ENCODE peak calls at places on chromosomes 3 and 15, in eight cellular contexts. A, F, R, U, G, O, Y and V are unnamed samples.

GRCh38 chr15:67093146-67093874 is 27.9 kb downstream of the SMAD3 start:
- DNase-seq in A (no peak), R (no peak), G (no peak), F (peak), U (no peak), O (no peak), Y (peak), V (no peak)

GRCh38 chr15:70875001-70875782 is 17.0 kb downstream of the THAP10 start:
- DNase-seq in A (no peak), U (no peak), O (no peak), F (no peak), R (no peak), G (no peak), Y (no peak), V (no peak)

GRCh38 chr3:140655678-140656077 is 22.2 kb upstream of the TRIM42 start:
- DNase-seq in Y (no peak), F (no peak), R (no peak), A (no peak), O (no peak), U (no peak), G (no peak), V (no peak)

GRCh38 chr3:112074616-112075497 is 11.3 kb upstream of the C3orf52 start:
- DNase-seq in F (peak), Y (no peak), A (no peak), R (no peak), O (no peak), G (no peak), U (no peak), V (peak)

GRCh38 chr15:68502398-68502901 is 70.5 kb upstream of the ITGA11 start:
- DNase-seq in U (no peak), F (no peak), G (no peak), A (no peak), R (no peak), O (no peak), Y (no peak), V (no peak)

GRCh38 chr15:41018534-41018933 is 65.3 kb downstream of the CHAC1 start:
- DNase-seq in G (peak), F (peak), Y (no peak), U (peak), A (no peak), O (no peak), R (no peak), V (peak)

GRCh38 chr3:179811321-179812095 is 158.7 kb downstream of the USP13 start:
- DNase-seq in U (peak), R (no peak), A (peak), O (peak), Y (peak), F (peak), G (no peak), V (peak)

GRCh38 chr3:177427540-177427939 is 230.3 kb upstream of the TBL1XR1 start:
- DNase-seq in Y (no peak), O (no peak), F (no peak), A (no peak), U (no peak), G (no peak), R (no peak), V (no peak)

GRCh38 chr3:40923130-40923529 is 276.2 kb upstream of the CTNNB1 start:
- DNase-seq in F (no peak), U (no peak), R (no peak), A (no peak), G (no peak), Y (no peak), O (no peak), V (no peak)

GRCh38 chr15:85407421-85408269 is 27.2 kb downstream of the AKAP13 start:
- DNase-seq in F (no peak), U (no peak), O (no peak), R (no peak), G (no peak), A (no peak), Y (no peak), V (no peak)

GRCh38 chr3:162170581-162170980 is 674.0 kb downstream of the OTOL1 start:
- DNase-seq in R (no peak), U (no peak), Y (no peak), O (no peak), A (no peak), G (no peak), F (no peak), V (no peak)

GRCh38 chr3:24052446-24052845 is 107.4 kb downstream of the NR1D2 start:
- DNase-seq in O (no peak), R (no peak), A (no peak), U (no peak), G (no peak), F (no peak), Y (no peak), V (no peak)

GRCh38 chr3:108780235-108780634 is 23.0 kb upstream of the RETNLB start:
- DNase-seq in R (no peak), Y (no peak), A (no peak), F (no peak), G (no peak), U (no peak), O (no peak), V (no peak)

GRCh38 chr3:38032328-38032865 is 3.0 kb upstream of the PLCD1 start:
- DNase-seq in F (no peak), G (no peak), A (no peak), R (no peak), O (no peak), Y (no peak), U (no peak), V (no peak)

GRCh38 chr15:72009207-72009606 is 108.7 kb downstream of the MYO9A start:
- DNase-seq in O (no peak), A (no peak), G (no peak), Y (peak), U (no peak), R (no peak), F (peak), V (no peak)

GRCh38 chr3:183635431-183636220 is at the start of gene KLHL24:
- DNase-seq in F (peak), R (peak), A (peak), G (peak), U (peak), Y (peak), O (peak), V (peak)

DNA sequence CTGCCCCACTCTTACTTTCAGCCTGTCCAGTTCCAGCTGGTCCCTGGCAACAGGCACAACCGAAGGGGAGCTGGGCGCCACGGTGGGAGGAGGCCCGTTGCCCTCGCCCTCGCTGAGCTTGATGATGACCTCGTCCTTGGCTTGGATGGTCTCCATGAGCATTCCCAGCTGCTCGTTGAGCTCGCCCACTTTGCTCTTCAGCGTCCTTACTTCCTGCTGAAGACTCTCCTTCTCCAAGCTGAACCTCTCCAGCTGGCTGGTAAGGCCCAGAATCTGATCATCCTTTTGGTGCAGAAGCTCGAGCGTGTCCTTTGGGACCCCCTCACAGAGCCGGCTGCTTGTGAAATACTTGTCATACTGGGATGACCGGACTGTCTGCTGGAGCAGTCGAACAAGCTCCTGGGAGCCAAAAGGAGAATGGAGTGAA is 53.4 kb downstream of the TBC1D2B start:
- DNase-seq in G (no peak), Y (no peak), R (peak), F (no peak), U (no peak), A (no peak), O (no peak), V (no peak)
- TF ChIP-seq POLR2AphosphoS5 in G (peak), Y (no peak), R (peak), F (peak), U (no peak), A (no peak), O (no peak), V (no peak)

GRCh38 chr3:48919215-48920138 is 835 bp downstream of the ARIH2 start:
- DNase-seq in Y (no peak), G (no peak), R (no peak), U (peak), F (peak), A (peak), O (peak), V (peak)
- TF ChIP-seq POLR2AphosphoS5 in Y (peak), G (no peak), R (peak), U (peak), F (no peak), A (peak), O (peak), V (no peak)

GRCh38 chr3:106345353-106346027 is 476.7 kb upstream of the CBLB start:
- DNase-seq in A (no peak), Y (no peak), U (no peak), G (no peak), F (no peak), O (no peak), R (no peak), V (peak)
- TF ChIP-seq POLR2AphosphoS5 in A (no peak), Y (no peak), U (no peak), G (no peak), F (no peak), O (no peak), R (peak), V (peak)

GRCh38 chr15:34209421-34210282 is at the start of gene KATNBL1:
- DNase-seq in G (peak), U (peak), F (peak), Y (peak), O (peak), R (peak), A (peak), V (peak)
- TF ChIP-seq POLR2AphosphoS5 in G (peak), U (peak), F (peak), Y (peak), O (peak), R (peak), A (peak), V (peak)